ENCODE peak calls at places on chromosomes 6 and 20, in nine cellular contexts. I, H, Z, B, P, T, J, S and G are unnamed samples.

GRCh38 chr6:132218063-132218696 is 183.1 kb downstream of the MOXD1 start:
- DNase-seq in Z (no peak), T (no peak), S (no peak), I (no peak), B (no peak), J (peak), H (no peak), P (no peak), G (no peak)

GRCh38 chr20:56957737-56958553 is 308.5 kb downstream of the BMP7 start:
- DNase-seq in P (no peak), Z (no peak), J (no peak), I (no peak), B (no peak), S (no peak), T (no peak), H (peak), G (peak)

GRCh38 chr20:53157443-53158408 is 185.6 kb downstream of the TSHZ2 start:
- DNase-seq in T (peak), B (peak), J (peak), Z (no peak), I (no peak), H (peak), P (peak), S (peak), G (peak)

GRCh38 chr6:37368961-37369320 is 15.2 kb downstream of the RNF8 start:
- DNase-seq in B (no peak), T (no peak), H (no peak), Z (no peak), S (no peak), I (no peak), P (no peak), J (no peak), G (no peak)

GRCh38 chr6:14276667-14277404 is 159.3 kb downstream of the CD83 start:
- DNase-seq in P (no peak), S (no peak), B (no peak), I (no peak), Z (no peak), H (no peak), T (no peak), J (no peak), G (no peak)

GRCh38 chr20:5448449-5449118 is 131.8 kb upstream of the PROKR2 start:
- DNase-seq in S (no peak), H (peak), P (peak), T (peak), J (peak), B (peak), Z (peak), I (peak), G (peak)

GRCh38 chr6:39223535-39223934 is 5.7 kb downstream of the KCNK5 start:
- DNase-seq in S (no peak), H (no peak), T (no peak), J (no peak), B (no peak), Z (no peak), P (no peak), I (no peak), G (no peak)

GRCh38 chr6:170345662-170346061 is 39.1 kb downstream of the FAM120B start:
- DNase-seq in B (no peak), P (no peak), T (no peak), I (no peak), H (no peak), J (no peak), Z (no peak), S (no peak), G (no peak)

GRCh38 chr6:46757206-46757564 is 10.5 kb downstream of the ANKRD66 start:
- DNase-seq in Z (no peak), B (no peak), T (no peak), J (no peak), S (no peak), I (no peak), H (no peak), P (no peak), G (peak)

GRCh38 chr20:41604002-41604401 is 14.2 kb downstream of the CHD6 start:
- DNase-seq in T (no peak), I (no peak), B (no peak), J (no peak), Z (no peak), P (no peak), S (no peak), H (no peak), G (no peak)
- TF ChIP-seq CTCF in T (peak), I (no peak), B (no peak), J (no peak), Z (no peak), P (no peak), S (no peak), H (no peak), G (peak)

GRCh38 chr6:96089173-96089572 is 73.4 kb downstream of the FUT9 start:
- DNase-seq in T (peak), P (no peak), S (no peak), Z (no peak), J (peak), B (no peak), I (no peak), H (no peak), G (peak)
- TF ChIP-seq CTCF in T (peak), P (no peak), S (no peak), Z (no peak), J (peak), B (no peak), I (peak), H (no peak), G (peak)

GRCh38 chr6:6317825-6318733 is 2.4 kb downstream of the F13A1 start:
- DNase-seq in Z (no peak), T (no peak), P (no peak), J (no peak), I (no peak), S (peak), B (no peak), H (no peak), G (no peak)

GRCh38 chr6:6317386-6317785 is 3.1 kb downstream of the F13A1 start:
- DNase-seq in Z (no peak), B (no peak), H (no peak), J (no peak), P (no peak), T (no peak), S (no peak), I (no peak), G (no peak)

GRCh38 chr6:6313012-6313411 is 7.5 kb downstream of the F13A1 start:
- DNase-seq in I (no peak), P (no peak), S (no peak), B (no peak), H (no peak), T (no peak), J (no peak), Z (no peak), G (no peak)

GRCh38 chr6:6314601-6315000 is 5.9 kb downstream of the F13A1 start:
- DNase-seq in J (no peak), P (no peak), S (no peak), I (no peak), T (no peak), B (no peak), H (peak), Z (no peak), G (no peak)

DNA sequence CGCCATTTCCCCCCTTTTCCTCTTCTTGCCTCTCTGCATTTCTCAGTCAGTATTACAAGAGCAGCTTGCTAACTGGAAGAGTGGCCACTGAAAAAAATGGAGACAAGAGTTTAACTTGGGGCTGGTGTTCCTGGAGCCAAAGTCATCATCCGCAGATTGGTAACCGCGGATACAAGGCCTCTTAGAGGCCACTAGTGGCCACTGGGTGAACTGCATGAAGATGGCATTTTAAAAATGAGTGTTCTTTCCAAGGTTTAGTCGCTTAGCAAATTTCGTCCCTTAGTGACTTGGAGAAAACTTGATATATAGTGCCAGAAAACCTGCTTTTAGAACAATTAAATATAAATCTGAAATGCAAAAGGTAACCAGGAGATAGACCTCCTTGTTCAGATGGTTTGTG is 4.8 kb downstream of the F13A1 start:
- DNase-seq in I (no peak), H (peak), T (peak), Z (peak), P (peak), B (peak), J (peak), S (no peak), G (peak)
- TF ChIP-seq CTCF in I (peak), H (peak), T (peak), Z (peak), P (peak), B (peak), J (peak), S (peak), G (peak)

GRCh38 chr6:49923826-49924225 is 40.1 kb downstream of the DEFB114 start:
- DNase-seq in B (no peak), H (peak), T (no peak), I (no peak), P (no peak), J (no peak), S (no peak), Z (no peak), G (no peak)
- TF ChIP-seq CTCF in B (no peak), H (peak), T (no peak), I (no peak), P (no peak), J (no peak), S (no peak), Z (no peak), G (no peak)